ENCODE peak calls at places on chromosomes 3 and 15, in five cellular contexts. One of them, this sample, is unnamed.

GRCh38 chr15:40104865-40105516 is 3.7 kb downstream of the BMF start:
- DNase-seq in activated CD4-positive, CD25-positive, alpha-beta regulatory T cell: peak; percentile 64
- DNase-seq in GM20000: peak; percentile 84
- DNase-seq in activated T-cell treated with anti-CD3 and anti-CD28 coated beads, Interleukin-2, amount 50 U/mL, for 72 hours: peak; percentile 85
- DNase-seq in stimulated activated CD4-positive, alpha-beta T cell treated with anti-CD3 and anti-CD28 coated beads, Interleukin-1b, Interleukin-23, amount 100 ng/mL, for 24 hours: peak; percentile 79
- DNase-seq in this sample: no peak

GRCh38 chr3:144128117-144128892 is 156.7 kb downstream of the DIPK2A start:
- DNase-seq in activated CD4-positive, CD25-positive, alpha-beta regulatory T cell: no peak
- DNase-seq in GM20000: peak; percentile 47
- DNase-seq in activated T-cell treated with anti-CD3 and anti-CD28 coated beads, Interleukin-2, amount 50 U/mL, for 72 hours: no peak
- DNase-seq in stimulated activated CD4-positive, alpha-beta T cell treated with anti-CD3 and anti-CD28 coated beads, Interleukin-1b, Interleukin-23, amount 100 ng/mL, for 24 hours: no peak
- DNase-seq in this sample: peak; percentile 62

GRCh38 chr3:156142649-156143048 is 22.3 kb downstream of the KCNAB1 start:
- DNase-seq in activated CD4-positive, CD25-positive, alpha-beta regulatory T cell: no peak
- DNase-seq in GM20000: no peak
- DNase-seq in activated T-cell treated with anti-CD3 and anti-CD28 coated beads, Interleukin-2, amount 50 U/mL, for 72 hours: no peak
- DNase-seq in stimulated activated CD4-positive, alpha-beta T cell treated with anti-CD3 and anti-CD28 coated beads, Interleukin-1b, Interleukin-23, amount 100 ng/mL, for 24 hours: no peak
- DNase-seq in this sample: no peak

GRCh38 chr3:71380096-71380495 is 203.4 kb downstream of the FOXP1 start:
- DNase-seq in activated CD4-positive, CD25-positive, alpha-beta regulatory T cell: no peak
- DNase-seq in GM20000: no peak
- DNase-seq in activated T-cell treated with anti-CD3 and anti-CD28 coated beads, Interleukin-2, amount 50 U/mL, for 72 hours: no peak
- DNase-seq in stimulated activated CD4-positive, alpha-beta T cell treated with anti-CD3 and anti-CD28 coated beads, Interleukin-1b, Interleukin-23, amount 100 ng/mL, for 24 hours: no peak
- DNase-seq in this sample: no peak

GRCh38 chr15:74373731-74374647 is 6.5 kb upstream of the CYP11A1 start:
- DNase-seq in activated CD4-positive, CD25-positive, alpha-beta regulatory T cell: peak; percentile 86
- DNase-seq in GM20000: peak; percentile 97
- DNase-seq in activated T-cell treated with anti-CD3 and anti-CD28 coated beads, Interleukin-2, amount 50 U/mL, for 72 hours: peak; percentile 95
- DNase-seq in stimulated activated CD4-positive, alpha-beta T cell treated with anti-CD3 and anti-CD28 coated beads, Interleukin-1b, Interleukin-23, amount 100 ng/mL, for 24 hours: peak; percentile 97
- DNase-seq in this sample: peak; percentile 78

GRCh38 chr15:29268706-29269484 is 727 bp downstream of the NSMCE3 start:
- DNase-seq in activated CD4-positive, CD25-positive, alpha-beta regulatory T cell: peak; percentile 25
- DNase-seq in GM20000: peak; percentile 39
- DNase-seq in activated T-cell treated with anti-CD3 and anti-CD28 coated beads, Interleukin-2, amount 50 U/mL, for 72 hours: peak; percentile 53
- DNase-seq in stimulated activated CD4-positive, alpha-beta T cell treated with anti-CD3 and anti-CD28 coated beads, Interleukin-1b, Interleukin-23, amount 100 ng/mL, for 24 hours: peak; percentile 11
- DNase-seq in this sample: no peak

GRCh38 chr3:171585029-171585428 is 124.8 kb upstream of the TNIK start:
- DNase-seq in activated CD4-positive, CD25-positive, alpha-beta regulatory T cell: no peak
- DNase-seq in GM20000: no peak
- DNase-seq in activated T-cell treated with anti-CD3 and anti-CD28 coated beads, Interleukin-2, amount 50 U/mL, for 72 hours: no peak
- DNase-seq in stimulated activated CD4-positive, alpha-beta T cell treated with anti-CD3 and anti-CD28 coated beads, Interleukin-1b, Interleukin-23, amount 100 ng/mL, for 24 hours: no peak
- DNase-seq in this sample: no peak

GRCh38 chr3:42980209-42980608 is 1.1 kb downstream of the GASK1A start:
- DNase-seq in activated CD4-positive, CD25-positive, alpha-beta regulatory T cell: no peak
- DNase-seq in GM20000: no peak
- DNase-seq in activated T-cell treated with anti-CD3 and anti-CD28 coated beads, Interleukin-2, amount 50 U/mL, for 72 hours: no peak
- DNase-seq in stimulated activated CD4-positive, alpha-beta T cell treated with anti-CD3 and anti-CD28 coated beads, Interleukin-1b, Interleukin-23, amount 100 ng/mL, for 24 hours: no peak
- DNase-seq in this sample: no peak

GRCh38 chr15:92112180-92112579 is 258.7 kb downstream of the SLCO3A1 start:
- DNase-seq in activated CD4-positive, CD25-positive, alpha-beta regulatory T cell: no peak
- DNase-seq in GM20000: no peak
- DNase-seq in activated T-cell treated with anti-CD3 and anti-CD28 coated beads, Interleukin-2, amount 50 U/mL, for 72 hours: no peak
- DNase-seq in stimulated activated CD4-positive, alpha-beta T cell treated with anti-CD3 and anti-CD28 coated beads, Interleukin-1b, Interleukin-23, amount 100 ng/mL, for 24 hours: no peak
- DNase-seq in this sample: no peak

GRCh38 chr3:175338775-175339535 is 479.8 kb downstream of the NAALADL2 start:
- DNase-seq in activated CD4-positive, CD25-positive, alpha-beta regulatory T cell: no peak
- DNase-seq in GM20000: no peak
- DNase-seq in activated T-cell treated with anti-CD3 and anti-CD28 coated beads, Interleukin-2, amount 50 U/mL, for 72 hours: no peak
- DNase-seq in stimulated activated CD4-positive, alpha-beta T cell treated with anti-CD3 and anti-CD28 coated beads, Interleukin-1b, Interleukin-23, amount 100 ng/mL, for 24 hours: no peak
- DNase-seq in this sample: no peak

GRCh38 chr15:40235201-40235890 is 3.5 kb upstream of the PAK6 start:
- DNase-seq in activated CD4-positive, CD25-positive, alpha-beta regulatory T cell: no peak
- DNase-seq in GM20000: peak; percentile 30
- DNase-seq in activated T-cell treated with anti-CD3 and anti-CD28 coated beads, Interleukin-2, amount 50 U/mL, for 72 hours: no peak
- DNase-seq in stimulated activated CD4-positive, alpha-beta T cell treated with anti-CD3 and anti-CD28 coated beads, Interleukin-1b, Interleukin-23, amount 100 ng/mL, for 24 hours: no peak
- DNase-seq in this sample: no peak

GRCh38 chr3:67154429-67154828 is 156.3 kb downstream of the KBTBD8 start:
- DNase-seq in activated CD4-positive, CD25-positive, alpha-beta regulatory T cell: no peak
- DNase-seq in GM20000: no peak
- DNase-seq in activated T-cell treated with anti-CD3 and anti-CD28 coated beads, Interleukin-2, amount 50 U/mL, for 72 hours: no peak
- DNase-seq in stimulated activated CD4-positive, alpha-beta T cell treated with anti-CD3 and anti-CD28 coated beads, Interleukin-1b, Interleukin-23, amount 100 ng/mL, for 24 hours: no peak
- DNase-seq in this sample: no peak

GRCh38 chr3:14959358-14959943 is 12.1 kb downstream of the NR2C2 start:
- DNase-seq in activated CD4-positive, CD25-positive, alpha-beta regulatory T cell: no peak
- DNase-seq in GM20000: peak; percentile 25
- DNase-seq in activated T-cell treated with anti-CD3 and anti-CD28 coated beads, Interleukin-2, amount 50 U/mL, for 72 hours: no peak
- DNase-seq in stimulated activated CD4-positive, alpha-beta T cell treated with anti-CD3 and anti-CD28 coated beads, Interleukin-1b, Interleukin-23, amount 100 ng/mL, for 24 hours: no peak
- DNase-seq in this sample: no peak

GRCh38 chr3:10648181-10648580 is 142.8 kb upstream of the ATP2B2 start:
- DNase-seq in activated CD4-positive, CD25-positive, alpha-beta regulatory T cell: no peak
- DNase-seq in GM20000: no peak
- DNase-seq in activated T-cell treated with anti-CD3 and anti-CD28 coated beads, Interleukin-2, amount 50 U/mL, for 72 hours: no peak
- DNase-seq in stimulated activated CD4-positive, alpha-beta T cell treated with anti-CD3 and anti-CD28 coated beads, Interleukin-1b, Interleukin-23, amount 100 ng/mL, for 24 hours: no peak
- DNase-seq in this sample: no peak

GRCh38 chr3:117553461-117553860 is 843.9 kb downstream of the TUSC7 start:
- DNase-seq in activated CD4-positive, CD25-positive, alpha-beta regulatory T cell: no peak
- DNase-seq in GM20000: no peak
- DNase-seq in activated T-cell treated with anti-CD3 and anti-CD28 coated beads, Interleukin-2, amount 50 U/mL, for 72 hours: no peak
- DNase-seq in stimulated activated CD4-positive, alpha-beta T cell treated with anti-CD3 and anti-CD28 coated beads, Interleukin-1b, Interleukin-23, amount 100 ng/mL, for 24 hours: no peak
- DNase-seq in this sample: peak; percentile 13

GRCh38 chr3:115630850-115631249 is 7.5 kb downstream of the GAP43 start:
- DNase-seq in activated CD4-positive, CD25-positive, alpha-beta regulatory T cell: no peak
- DNase-seq in GM20000: no peak
- DNase-seq in activated T-cell treated with anti-CD3 and anti-CD28 coated beads, Interleukin-2, amount 50 U/mL, for 72 hours: no peak
- DNase-seq in stimulated activated CD4-positive, alpha-beta T cell treated with anti-CD3 and anti-CD28 coated beads, Interleukin-1b, Interleukin-23, amount 100 ng/mL, for 24 hours: no peak
- DNase-seq in this sample: no peak

GRCh38 chr3:144866504-144866903 is 894.9 kb downstream of the DIPK2A start:
- DNase-seq in activated CD4-positive, CD25-positive, alpha-beta regulatory T cell: no peak
- DNase-seq in GM20000: no peak
- DNase-seq in activated T-cell treated with anti-CD3 and anti-CD28 coated beads, Interleukin-2, amount 50 U/mL, for 72 hours: no peak
- DNase-seq in stimulated activated CD4-positive, alpha-beta T cell treated with anti-CD3 and anti-CD28 coated beads, Interleukin-1b, Interleukin-23, amount 100 ng/mL, for 24 hours: no peak
- DNase-seq in this sample: no peak

GRCh38 chr15:93265046-93265658 is 176.1 kb upstream of the RGMA start:
- DNase-seq in activated CD4-positive, CD25-positive, alpha-beta regulatory T cell: no peak
- DNase-seq in GM20000: no peak
- DNase-seq in activated T-cell treated with anti-CD3 and anti-CD28 coated beads, Interleukin-2, amount 50 U/mL, for 72 hours: no peak
- DNase-seq in stimulated activated CD4-positive, alpha-beta T cell treated with anti-CD3 and anti-CD28 coated beads, Interleukin-1b, Interleukin-23, amount 100 ng/mL, for 24 hours: no peak
- DNase-seq in this sample: no peak

GRCh38 chr3:4834403-4834866 is 144.8 kb upstream of the BHLHE40 start:
- DNase-seq in activated CD4-positive, CD25-positive, alpha-beta regulatory T cell: peak; percentile 16
- DNase-seq in GM20000: peak; percentile 63
- DNase-seq in activated T-cell treated with anti-CD3 and anti-CD28 coated beads, Interleukin-2, amount 50 U/mL, for 72 hours: peak; percentile 84
- DNase-seq in stimulated activated CD4-positive, alpha-beta T cell treated with anti-CD3 and anti-CD28 coated beads, Interleukin-1b, Interleukin-23, amount 100 ng/mL, for 24 hours: peak; percentile 68
- DNase-seq in this sample: no peak

GRCh38 chr3:188358787-188359493 is 205.0 kb downstream of the LPP start:
- DNase-seq in activated CD4-positive, CD25-positive, alpha-beta regulatory T cell: no peak
- DNase-seq in GM20000: no peak
- DNase-seq in activated T-cell treated with anti-CD3 and anti-CD28 coated beads, Interleukin-2, amount 50 U/mL, for 72 hours: peak; percentile 28
- DNase-seq in stimulated activated CD4-positive, alpha-beta T cell treated with anti-CD3 and anti-CD28 coated beads, Interleukin-1b, Interleukin-23, amount 100 ng/mL, for 24 hours: no peak
- DNase-seq in this sample: no peak

GRCh38 chr15:43469867-43470266 is 23.1 kb downstream of the TP53BP1 start:
- DNase-seq in activated CD4-positive, CD25-positive, alpha-beta regulatory T cell: no peak
- DNase-seq in GM20000: no peak
- DNase-seq in activated T-cell treated with anti-CD3 and anti-CD28 coated beads, Interleukin-2, amount 50 U/mL, for 72 hours: no peak
- DNase-seq in stimulated activated CD4-positive, alpha-beta T cell treated with anti-CD3 and anti-CD28 coated beads, Interleukin-1b, Interleukin-23, amount 100 ng/mL, for 24 hours: no peak
- DNase-seq in this sample: no peak

GRCh38 chr3:138031536-138031935 is 21.6 kb downstream of the CLDN18 start:
- DNase-seq in activated CD4-positive, CD25-positive, alpha-beta regulatory T cell: no peak
- DNase-seq in GM20000: no peak
- DNase-seq in activated T-cell treated with anti-CD3 and anti-CD28 coated beads, Interleukin-2, amount 50 U/mL, for 72 hours: no peak
- DNase-seq in stimulated activated CD4-positive, alpha-beta T cell treated with anti-CD3 and anti-CD28 coated beads, Interleukin-1b, Interleukin-23, amount 100 ng/mL, for 24 hours: no peak
- DNase-seq in this sample: no peak

GRCh38 chr15:33107950-33108349 is 86.6 kb downstream of the FMN1 start:
- DNase-seq in activated CD4-positive, CD25-positive, alpha-beta regulatory T cell: no peak
- DNase-seq in GM20000: no peak
- DNase-seq in activated T-cell treated with anti-CD3 and anti-CD28 coated beads, Interleukin-2, amount 50 U/mL, for 72 hours: no peak
- DNase-seq in stimulated activated CD4-positive, alpha-beta T cell treated with anti-CD3 and anti-CD28 coated beads, Interleukin-1b, Interleukin-23, amount 100 ng/mL, for 24 hours: no peak
- DNase-seq in this sample: no peak

GRCh38 chr3:189144645-189145044 is 27.1 kb upstream of the TPRG1 start:
- DNase-seq in activated CD4-positive, CD25-positive, alpha-beta regulatory T cell: no peak
- DNase-seq in GM20000: no peak
- DNase-seq in activated T-cell treated with anti-CD3 and anti-CD28 coated beads, Interleukin-2, amount 50 U/mL, for 72 hours: peak; percentile 15
- DNase-seq in stimulated activated CD4-positive, alpha-beta T cell treated with anti-CD3 and anti-CD28 coated beads, Interleukin-1b, Interleukin-23, amount 100 ng/mL, for 24 hours: no peak
- DNase-seq in this sample: no peak

GRCh38 chr15:69631978-69632377 is 179.4 kb downstream of the RPLP1 start:
- DNase-seq in activated CD4-positive, CD25-positive, alpha-beta regulatory T cell: no peak
- DNase-seq in GM20000: no peak
- DNase-seq in activated T-cell treated with anti-CD3 and anti-CD28 coated beads, Interleukin-2, amount 50 U/mL, for 72 hours: no peak
- DNase-seq in stimulated activated CD4-positive, alpha-beta T cell treated with anti-CD3 and anti-CD28 coated beads, Interleukin-1b, Interleukin-23, amount 100 ng/mL, for 24 hours: no peak
- DNase-seq in this sample: no peak

GRCh38 chr3:21331321-21331720 is 419.7 kb downstream of the ZNF385D start:
- DNase-seq in activated CD4-positive, CD25-positive, alpha-beta regulatory T cell: no peak
- DNase-seq in GM20000: no peak
- DNase-seq in activated T-cell treated with anti-CD3 and anti-CD28 coated beads, Interleukin-2, amount 50 U/mL, for 72 hours: no peak
- DNase-seq in stimulated activated CD4-positive, alpha-beta T cell treated with anti-CD3 and anti-CD28 coated beads, Interleukin-1b, Interleukin-23, amount 100 ng/mL, for 24 hours: no peak
- DNase-seq in this sample: no peak

GRCh38 chr3:192170031-192170430 is 557.3 kb downstream of the FGF12 start:
- DNase-seq in activated CD4-positive, CD25-positive, alpha-beta regulatory T cell: no peak
- DNase-seq in GM20000: no peak
- DNase-seq in activated T-cell treated with anti-CD3 and anti-CD28 coated beads, Interleukin-2, amount 50 U/mL, for 72 hours: no peak
- DNase-seq in stimulated activated CD4-positive, alpha-beta T cell treated with anti-CD3 and anti-CD28 coated beads, Interleukin-1b, Interleukin-23, amount 100 ng/mL, for 24 hours: no peak
- DNase-seq in this sample: no peak

GRCh38 chr15:74917676-74918075 is 11.0 kb upstream of the FAM219B start:
- DNase-seq in activated CD4-positive, CD25-positive, alpha-beta regulatory T cell: no peak
- DNase-seq in GM20000: no peak
- DNase-seq in activated T-cell treated with anti-CD3 and anti-CD28 coated beads, Interleukin-2, amount 50 U/mL, for 72 hours: no peak
- DNase-seq in stimulated activated CD4-positive, alpha-beta T cell treated with anti-CD3 and anti-CD28 coated beads, Interleukin-1b, Interleukin-23, amount 100 ng/mL, for 24 hours: no peak
- DNase-seq in this sample: no peak

GRCh38 chr15:29126821-29127461 is 142.7 kb downstream of the NSMCE3 start:
- DNase-seq in activated CD4-positive, CD25-positive, alpha-beta regulatory T cell: no peak
- DNase-seq in GM20000: no peak
- DNase-seq in activated T-cell treated with anti-CD3 and anti-CD28 coated beads, Interleukin-2, amount 50 U/mL, for 72 hours: no peak
- DNase-seq in stimulated activated CD4-positive, alpha-beta T cell treated with anti-CD3 and anti-CD28 coated beads, Interleukin-1b, Interleukin-23, amount 100 ng/mL, for 24 hours: no peak
- DNase-seq in this sample: no peak

GRCh38 chr15:92906563-92907081 is 6.5 kb downstream of the CHD2 start:
- DNase-seq in activated CD4-positive, CD25-positive, alpha-beta regulatory T cell: no peak
- DNase-seq in GM20000: peak; percentile 34
- DNase-seq in activated T-cell treated with anti-CD3 and anti-CD28 coated beads, Interleukin-2, amount 50 U/mL, for 72 hours: peak; percentile 56
- DNase-seq in stimulated activated CD4-positive, alpha-beta T cell treated with anti-CD3 and anti-CD28 coated beads, Interleukin-1b, Interleukin-23, amount 100 ng/mL, for 24 hours: peak; percentile 38
- DNase-seq in this sample: no peak

GRCh38 chr3:6717026-6717943 is 143.6 kb upstream of the GRM7 start:
- DNase-seq in activated CD4-positive, CD25-positive, alpha-beta regulatory T cell: no peak
- DNase-seq in GM20000: peak; percentile 27
- DNase-seq in activated T-cell treated with anti-CD3 and anti-CD28 coated beads, Interleukin-2, amount 50 U/mL, for 72 hours: no peak
- DNase-seq in stimulated activated CD4-positive, alpha-beta T cell treated with anti-CD3 and anti-CD28 coated beads, Interleukin-1b, Interleukin-23, amount 100 ng/mL, for 24 hours: no peak
- DNase-seq in this sample: peak; percentile 69

GRCh38 chr15:58362262-58362922 is 69.4 kb upstream of the LIPC start:
- DNase-seq in activated CD4-positive, CD25-positive, alpha-beta regulatory T cell: no peak
- DNase-seq in GM20000: no peak
- DNase-seq in activated T-cell treated with anti-CD3 and anti-CD28 coated beads, Interleukin-2, amount 50 U/mL, for 72 hours: no peak
- DNase-seq in stimulated activated CD4-positive, alpha-beta T cell treated with anti-CD3 and anti-CD28 coated beads, Interleukin-1b, Interleukin-23, amount 100 ng/mL, for 24 hours: no peak
- DNase-seq in this sample: no peak